ENCODE peak calls at places on chromosomes 3 and 15, in eight cellular contexts. One of them, this sample, is unnamed. For H3K36me3, the result is how much of the 10 kb centered on the place peaks cover.

GRCh38 chr3:13846238-13846637 is 33.6 kb downstream of the WNT7A start:
- DNase-seq in transverse colon: no peak
- DNase-seq in fibroblast of lung: no peak
- DNase-seq in uterus: no peak
- DNase-seq in pancreas: no peak
- DNase-seq in CD8-positive, alpha-beta T cell: no peak
- DNase-seq in psoas muscle: no peak
- DNase-seq in stomach: no peak
- DNase-seq in this sample: no peak

GRCh38 chr3:156762631-156763185 is 63.4 kb upstream of the LEKR1 start:
- DNase-seq in transverse colon: no peak
- DNase-seq in fibroblast of lung: peak
- DNase-seq in uterus: no peak
- DNase-seq in pancreas: no peak
- DNase-seq in CD8-positive, alpha-beta T cell: no peak
- DNase-seq in psoas muscle: no peak
- DNase-seq in stomach: no peak
- DNase-seq in this sample: no peak

GRCh38 chr3:105686324-105686897 is 182.4 kb downstream of the CBLB start:
- DNase-seq in transverse colon: no peak
- DNase-seq in fibroblast of lung: peak
- DNase-seq in uterus: no peak
- DNase-seq in pancreas: no peak
- DNase-seq in CD8-positive, alpha-beta T cell: no peak
- DNase-seq in psoas muscle: no peak
- DNase-seq in stomach: no peak
- DNase-seq in this sample: no peak

GRCh38 chr15:77266708-77267387 is 153.1 kb downstream of the PEAK1 start:
- DNase-seq in transverse colon: no peak
- DNase-seq in fibroblast of lung: no peak
- DNase-seq in uterus: no peak
- DNase-seq in pancreas: no peak
- DNase-seq in CD8-positive, alpha-beta T cell: no peak
- DNase-seq in psoas muscle: no peak
- DNase-seq in stomach: no peak
- DNase-seq in this sample: no peak

GRCh38 chr3:7602297-7602696 is 741.4 kb downstream of the GRM7 start:
- DNase-seq in transverse colon: no peak
- DNase-seq in fibroblast of lung: no peak
- DNase-seq in uterus: no peak
- DNase-seq in pancreas: no peak
- DNase-seq in CD8-positive, alpha-beta T cell: no peak
- DNase-seq in psoas muscle: no peak
- DNase-seq in stomach: no peak
- DNase-seq in this sample: no peak

GRCh38 chr15:52804526-52805081 is 14.5 kb upstream of the ONECUT1 start:
- DNase-seq in transverse colon: no peak
- DNase-seq in fibroblast of lung: no peak
- DNase-seq in uterus: no peak
- DNase-seq in pancreas: peak
- DNase-seq in CD8-positive, alpha-beta T cell: no peak
- DNase-seq in psoas muscle: no peak
- DNase-seq in stomach: no peak
- DNase-seq in this sample: no peak

GRCh38 chr15:85421116-85421925 is 40.9 kb downstream of the AKAP13 start:
- DNase-seq in transverse colon: no peak
- DNase-seq in fibroblast of lung: peak
- DNase-seq in uterus: no peak
- DNase-seq in pancreas: no peak
- DNase-seq in CD8-positive, alpha-beta T cell: no peak
- DNase-seq in psoas muscle: no peak
- DNase-seq in stomach: no peak
- DNase-seq in this sample: no peak

GRCh38 chr3:156803949-156804741 is 22.0 kb upstream of the LEKR1 start:
- DNase-seq in transverse colon: no peak
- DNase-seq in fibroblast of lung: no peak
- DNase-seq in uterus: no peak
- DNase-seq in pancreas: no peak
- DNase-seq in CD8-positive, alpha-beta T cell: no peak
- DNase-seq in psoas muscle: no peak
- DNase-seq in stomach: no peak
- DNase-seq in this sample: no peak

GRCh38 chr3:116607205-116607604 is 102.4 kb upstream of the TUSC7 start:
- DNase-seq in transverse colon: no peak
- DNase-seq in fibroblast of lung: no peak
- DNase-seq in uterus: no peak
- DNase-seq in pancreas: no peak
- DNase-seq in CD8-positive, alpha-beta T cell: no peak
- DNase-seq in psoas muscle: no peak
- DNase-seq in stomach: no peak
- DNase-seq in this sample: no peak

GRCh38 chr3:111714305-111714704 is 119.2 kb upstream of the ZBED2 start:
- DNase-seq in transverse colon: no peak
- DNase-seq in fibroblast of lung: no peak
- DNase-seq in uterus: no peak
- DNase-seq in pancreas: no peak
- DNase-seq in CD8-positive, alpha-beta T cell: no peak
- DNase-seq in psoas muscle: no peak
- DNase-seq in stomach: no peak
- DNase-seq in this sample: no peak

GRCh38 chr3:146187334-146187950 is 26.5 kb upstream of the PLOD2 start:
- DNase-seq in transverse colon: no peak
- DNase-seq in fibroblast of lung: peak
- DNase-seq in uterus: no peak
- DNase-seq in pancreas: no peak
- DNase-seq in CD8-positive, alpha-beta T cell: no peak
- DNase-seq in psoas muscle: no peak
- DNase-seq in stomach: no peak
- DNase-seq in this sample: no peak

GRCh38 chr3:26191556-26191955 is 401.7 kb downstream of the OXSM start:
- DNase-seq in transverse colon: no peak
- DNase-seq in fibroblast of lung: no peak
- DNase-seq in uterus: no peak
- DNase-seq in pancreas: no peak
- DNase-seq in CD8-positive, alpha-beta T cell: no peak
- DNase-seq in psoas muscle: no peak
- DNase-seq in stomach: no peak
- DNase-seq in this sample: no peak

GRCh38 chr15:41891946-41892345 is 1.9 kb downstream of the SPTBN5 start:
- DNase-seq in transverse colon: no peak
- DNase-seq in fibroblast of lung: no peak
- DNase-seq in uterus: no peak
- DNase-seq in pancreas: peak
- DNase-seq in CD8-positive, alpha-beta T cell: no peak
- DNase-seq in psoas muscle: no peak
- DNase-seq in stomach: no peak
- DNase-seq in this sample: peak

GRCh38 chr15:52295421-52295991 is at the start of gene MYO5C:
- DNase-seq in transverse colon: peak
- DNase-seq in fibroblast of lung: no peak
- DNase-seq in uterus: peak
- DNase-seq in pancreas: peak
- DNase-seq in CD8-positive, alpha-beta T cell: no peak
- DNase-seq in psoas muscle: peak
- DNase-seq in stomach: peak
- DNase-seq in this sample: peak

GRCh38 chr15:64807751-64808222 is 17.7 kb downstream of the PIF1 start:
- DNase-seq in transverse colon: no peak
- DNase-seq in fibroblast of lung: no peak
- DNase-seq in uterus: no peak
- DNase-seq in pancreas: no peak
- DNase-seq in CD8-positive, alpha-beta T cell: no peak
- DNase-seq in psoas muscle: no peak
- DNase-seq in stomach: no peak
- DNase-seq in this sample: no peak

GRCh38 chr3:171813897-171814460 is 3.7 kb upstream of the PLD1 start:
- DNase-seq in transverse colon: no peak
- DNase-seq in fibroblast of lung: no peak
- DNase-seq in uterus: no peak
- DNase-seq in pancreas: no peak
- DNase-seq in CD8-positive, alpha-beta T cell: no peak
- DNase-seq in psoas muscle: no peak
- DNase-seq in stomach: no peak
- DNase-seq in this sample: no peak

GRCh38 chr15:48144889-48145288 is 24.1 kb downstream of the SLC24A5 start:
- DNase-seq in transverse colon: no peak
- DNase-seq in fibroblast of lung: peak
- DNase-seq in uterus: no peak
- DNase-seq in pancreas: no peak
- DNase-seq in CD8-positive, alpha-beta T cell: no peak
- DNase-seq in psoas muscle: no peak
- DNase-seq in stomach: no peak
- DNase-seq in this sample: no peak

GRCh38 chr3:131883086-131883485 is 151.7 kb downstream of the CPNE4 start:
- DNase-seq in transverse colon: no peak
- DNase-seq in fibroblast of lung: no peak
- DNase-seq in uterus: no peak
- DNase-seq in pancreas: no peak
- DNase-seq in CD8-positive, alpha-beta T cell: no peak
- DNase-seq in psoas muscle: no peak
- DNase-seq in stomach: no peak
- DNase-seq in this sample: no peak

GRCh38 chr3:58529516-58530353 is 7.3 kb downstream of the ACOX2 start:
- DNase-seq in transverse colon: no peak
- DNase-seq in fibroblast of lung: no peak
- DNase-seq in uterus: no peak
- DNase-seq in pancreas: no peak
- DNase-seq in CD8-positive, alpha-beta T cell: peak
- DNase-seq in psoas muscle: no peak
- DNase-seq in stomach: no peak
- DNase-seq in this sample: no peak

GRCh38 chr3:150515210-150515609 is 31.1 kb downstream of the SERP1 start:
- DNase-seq in transverse colon: no peak
- DNase-seq in fibroblast of lung: no peak
- DNase-seq in uterus: no peak
- DNase-seq in pancreas: no peak
- DNase-seq in CD8-positive, alpha-beta T cell: no peak
- DNase-seq in psoas muscle: no peak
- DNase-seq in stomach: no peak
- DNase-seq in this sample: no peak

GRCh38 chr15:81500081-81500480 is 126.1 kb upstream of the TMC3 start:
- DNase-seq in transverse colon: no peak
- DNase-seq in fibroblast of lung: no peak
- DNase-seq in uterus: no peak
- DNase-seq in pancreas: no peak
- DNase-seq in CD8-positive, alpha-beta T cell: no peak
- DNase-seq in psoas muscle: no peak
- DNase-seq in stomach: no peak
- DNase-seq in this sample: no peak

DNA sequence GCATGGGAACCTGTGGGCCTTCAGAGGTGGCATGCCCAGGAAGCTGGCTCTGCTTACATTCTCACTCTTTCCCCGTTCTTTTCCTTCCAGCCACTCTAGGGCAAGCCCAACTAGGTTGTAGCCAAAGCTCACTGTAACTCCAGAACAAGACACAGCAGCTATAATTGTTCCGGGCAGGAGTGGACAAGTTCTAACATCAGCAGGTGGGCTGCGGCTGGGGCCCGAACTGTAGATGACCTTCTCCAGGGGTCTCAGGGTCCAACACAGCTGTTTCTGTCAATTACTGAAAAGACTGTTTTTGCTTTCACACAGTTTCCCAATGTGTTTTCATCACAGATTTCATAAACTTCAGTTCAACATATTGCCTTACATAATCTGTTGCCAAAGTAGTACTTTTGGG is 11.5 kb downstream of the RASGRP1 start:
- DNase-seq in transverse colon: no peak
- DNase-seq in fibroblast of lung: no peak
- DNase-seq in uterus: no peak
- DNase-seq in pancreas: no peak
- DNase-seq in CD8-positive, alpha-beta T cell: no peak
- DNase-seq in psoas muscle: no peak
- DNase-seq in stomach: no peak
- DNase-seq in this sample: no peak
- H3K36me3 ChIP-seq in transverse colon: under half
- H3K36me3 ChIP-seq in fibroblast of lung: under half
- H3K36me3 ChIP-seq in uterus: under half
- H3K36me3 ChIP-seq in pancreas: under half
- H3K36me3 ChIP-seq in CD8-positive, alpha-beta T cell: under half
- H3K36me3 ChIP-seq in psoas muscle: under half
- H3K36me3 ChIP-seq in stomach: under half
- H3K36me3 ChIP-seq in this sample: under half

GRCh38 chr3:125462722-125463299 is 57.2 kb downstream of the SNX4 start:
- DNase-seq in transverse colon: peak
- DNase-seq in fibroblast of lung: no peak
- DNase-seq in uterus: no peak
- DNase-seq in pancreas: no peak
- DNase-seq in CD8-positive, alpha-beta T cell: no peak
- DNase-seq in psoas muscle: no peak
- DNase-seq in stomach: no peak
- DNase-seq in this sample: no peak

GRCh38 chr3:125461896-125462295 is 58.1 kb downstream of the SNX4 start:
- DNase-seq in transverse colon: no peak
- DNase-seq in fibroblast of lung: no peak
- DNase-seq in uterus: no peak
- DNase-seq in pancreas: no peak
- DNase-seq in CD8-positive, alpha-beta T cell: no peak
- DNase-seq in psoas muscle: no peak
- DNase-seq in stomach: no peak
- DNase-seq in this sample: no peak

DNA sequence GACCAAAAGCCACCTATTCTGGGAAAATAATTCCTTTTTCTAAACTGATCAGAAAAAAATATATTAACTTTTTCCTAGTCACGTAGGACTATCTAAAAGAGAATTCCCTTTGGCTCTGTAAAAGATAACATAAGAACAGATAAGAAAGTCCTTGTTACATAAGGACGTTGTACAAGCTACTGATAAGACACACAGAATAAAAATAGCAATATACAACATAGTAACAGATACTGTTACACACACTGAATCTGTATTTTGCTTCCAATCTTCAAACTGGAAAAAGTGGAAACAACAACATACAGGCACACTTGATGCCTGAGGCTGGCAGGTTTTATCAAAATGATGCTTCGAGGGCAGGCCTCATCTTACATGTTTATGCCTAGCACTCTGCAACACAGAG is 59.8 kb downstream of the SNX4 start:
- DNase-seq in transverse colon: no peak
- DNase-seq in fibroblast of lung: no peak
- DNase-seq in uterus: no peak
- DNase-seq in pancreas: no peak
- DNase-seq in CD8-positive, alpha-beta T cell: no peak
- DNase-seq in psoas muscle: no peak
- DNase-seq in stomach: no peak
- DNase-seq in this sample: no peak
- H3K36me3 ChIP-seq in transverse colon: under half
- H3K36me3 ChIP-seq in fibroblast of lung: under half
- H3K36me3 ChIP-seq in uterus: under half
- H3K36me3 ChIP-seq in pancreas: under half
- H3K36me3 ChIP-seq in CD8-positive, alpha-beta T cell: under half
- H3K36me3 ChIP-seq in psoas muscle: half or more
- H3K36me3 ChIP-seq in stomach: half or more
- H3K36me3 ChIP-seq in this sample: half or more

GRCh38 chr3:47722859-47723258 is 58.8 kb downstream of the SMARCC1 start:
- DNase-seq in transverse colon: no peak
- DNase-seq in fibroblast of lung: no peak
- DNase-seq in uterus: no peak
- DNase-seq in pancreas: no peak
- DNase-seq in CD8-positive, alpha-beta T cell: no peak
- DNase-seq in psoas muscle: no peak
- DNase-seq in stomach: no peak
- DNase-seq in this sample: no peak
- H3K36me3 ChIP-seq in transverse colon: under half
- H3K36me3 ChIP-seq in fibroblast of lung: under half
- H3K36me3 ChIP-seq in uterus: under half
- H3K36me3 ChIP-seq in pancreas: under half
- H3K36me3 ChIP-seq in CD8-positive, alpha-beta T cell: under half
- H3K36me3 ChIP-seq in psoas muscle: half or more
- H3K36me3 ChIP-seq in stomach: half or more
- H3K36me3 ChIP-seq in this sample: under half

GRCh38 chr3:47746264-47746663 is 35.4 kb downstream of the SMARCC1 start:
- DNase-seq in transverse colon: no peak
- DNase-seq in fibroblast of lung: no peak
- DNase-seq in uterus: no peak
- DNase-seq in pancreas: no peak
- DNase-seq in CD8-positive, alpha-beta T cell: no peak
- DNase-seq in psoas muscle: no peak
- DNase-seq in stomach: no peak
- DNase-seq in this sample: no peak
- H3K36me3 ChIP-seq in transverse colon: under half
- H3K36me3 ChIP-seq in fibroblast of lung: under half
- H3K36me3 ChIP-seq in uterus: under half
- H3K36me3 ChIP-seq in pancreas: under half
- H3K36me3 ChIP-seq in CD8-positive, alpha-beta T cell: under half
- H3K36me3 ChIP-seq in psoas muscle: under half
- H3K36me3 ChIP-seq in stomach: under half
- H3K36me3 ChIP-seq in this sample: under half